ENCODE peak calls at places on chromosomes 5 and 9, in nine cellular contexts. Q is SK-N-SH, R is GM23248, A is HCT116, D is neural progenitor cell, O is PC-3, T is MM.1S, C is hepatocyte, J is GM23338. K is an unnamed sample. For H3K79me2, the result is how much of the 10 kb centered on the place peaks cover.

GRCh38 chr9:93672622-93673270 is 96.4 kb downstream of the PHF2 start:
- DNase-seq in D (no peak), J (no peak), Q (peak), O (no peak), R (no peak), A (no peak), C (no peak), T (no peak), K (no peak)

GRCh38 chr5:55241756-55242155 is 8.3 kb upstream of the CCNO start:
- DNase-seq in C (peak), A (no peak), Q (no peak), J (peak), D (no peak), O (no peak), R (no peak), T (no peak), K (no peak)

GRCh38 chr9:104958756-104959155 is 30.8 kb upstream of the ABCA1 start:
- DNase-seq in Q (no peak), C (no peak), A (no peak), T (no peak), O (no peak), D (no peak), J (no peak), R (no peak), K (no peak)

GRCh38 chr5:43106290-43106638 is 14.4 kb upstream of the ZNF131 start:
- DNase-seq in A (no peak), O (no peak), T (no peak), R (no peak), Q (no peak), D (no peak), J (no peak), C (no peak), K (no peak)

GRCh38 chr5:13350754-13351153 is 593.7 kb downstream of the DNAH5 start:
- DNase-seq in D (no peak), C (no peak), Q (no peak), T (no peak), R (peak), A (no peak), J (no peak), O (peak), K (no peak)

GRCh38 chr5:1658665-1659064 is 134.9 kb upstream of the LPCAT1 start:
- DNase-seq in O (no peak), T (no peak), Q (peak), A (no peak), D (no peak), C (no peak), R (no peak), J (no peak), K (no peak)

GRCh38 chr5:132024789-132025402 is 13.4 kb upstream of the ACSL6 start:
- DNase-seq in R (peak), J (peak), O (no peak), D (peak), A (no peak), T (no peak), Q (peak), C (no peak), K (no peak)

GRCh38 chr9:115220339-115221009 is 102.5 kb upstream of the TNC start:
- DNase-seq in O (no peak), J (no peak), R (no peak), D (peak), C (no peak), Q (no peak), A (no peak), T (no peak), K (no peak)

GRCh38 chr9:82101475-82101874 is 112.9 kb downstream of the SPATA31D1 start:
- DNase-seq in O (peak), R (no peak), A (peak), Q (no peak), C (no peak), J (peak), T (peak), D (peak), K (peak)

GRCh38 chr9:5453673-5454072 is 3.3 kb downstream of the CD274 start:
- DNase-seq in C (no peak), R (peak), T (no peak), Q (no peak), O (no peak), A (no peak), D (no peak), J (no peak), K (no peak)

GRCh38 chr5:10364186-10364689 is 10.7 kb downstream of the MARCHF6 start:
- DNase-seq in R (no peak), J (peak), C (no peak), Q (no peak), D (no peak), T (peak), A (no peak), O (peak), K (peak)

GRCh38 chr9:85043248-85043647 is 373.7 kb downstream of the NTRK2 start:
- DNase-seq in O (no peak), Q (no peak), D (no peak), A (no peak), C (no peak), J (no peak), R (no peak), T (no peak), K (no peak)

GRCh38 chr9:89874351-89875321 is 269.8 kb downstream of the GADD45G start:
- DNase-seq in T (no peak), J (no peak), O (no peak), R (no peak), D (peak), Q (peak), A (no peak), C (no peak), K (no peak)

GRCh38 chr9:34501889-34502425 is 20.8 kb downstream of the ENHO start:
- DNase-seq in T (no peak), O (peak), J (peak), C (peak), Q (no peak), A (no peak), D (peak), R (peak), K (no peak)

GRCh38 chr9:112443200-112443599 is 43.4 kb upstream of the KIAA1958 start:
- DNase-seq in R (peak), J (peak), C (no peak), A (no peak), O (peak), Q (no peak), D (peak), T (peak), K (peak)

GRCh38 chr9:82327641-82328040 is 339.1 kb downstream of the SPATA31D1 start:
- DNase-seq in Q (no peak), O (no peak), D (no peak), C (no peak), J (no peak), A (no peak), R (no peak), T (no peak), K (no peak)

GRCh38 chr5:20555034-20555433 is 567.0 kb upstream of the CDH18 start:
- DNase-seq in O (peak), R (no peak), J (peak), D (no peak), C (no peak), T (no peak), A (no peak), Q (no peak), K (no peak)

GRCh38 chr9:101738566-101739183 is at the start of gene GRIN3A:
- DNase-seq in O (no peak), D (peak), A (no peak), C (peak), J (peak), T (no peak), Q (peak), R (peak), K (no peak)

GRCh38 chr5:10355071-10355889 is 1.8 kb downstream of the MARCHF6 start:
- DNase-seq in A (no peak), D (no peak), O (peak), R (peak), J (no peak), Q (no peak), T (peak), C (no peak), K (peak)

GRCh38 chr5:2278825-2279224 is 396.1 kb upstream of the IRX4 start:
- DNase-seq in O (no peak), T (no peak), J (no peak), R (no peak), A (no peak), C (no peak), D (no peak), Q (no peak), K (no peak)

GRCh38 chr5:82096249-82096648 is 124.4 kb downstream of the ATG10 start:
- DNase-seq in C (no peak), Q (no peak), A (no peak), R (no peak), T (no peak), D (no peak), O (no peak), J (no peak), K (no peak)

GRCh38 chr9:33458444-33458843 is 11.1 kb upstream of the AQP3 start:
- DNase-seq in D (no peak), Q (no peak), R (no peak), J (no peak), C (peak), A (peak), T (peak), O (peak), K (peak)

GRCh38 chr5:67395790-67396418 is 199.3 kb upstream of the CD180 start:
- DNase-seq in D (no peak), R (no peak), O (no peak), A (no peak), Q (no peak), J (peak), T (no peak), C (no peak), K (no peak)

GRCh38 chr5:113336975-113337374 is 97.8 kb downstream of the TSSK1B start:
- DNase-seq in R (peak), D (peak), C (peak), O (peak), Q (peak), A (peak), J (peak), T (peak), K (peak)

GRCh38 chr9:19028835-19029451 is 4.1 kb downstream of the SAXO1 start:
- DNase-seq in O (peak), D (peak), Q (peak), A (peak), J (peak), R (peak), C (peak), T (peak), K (peak)

GRCh38 chr5:125412051-125412560 is 665.7 kb upstream of the ZNF608 start:
- DNase-seq in C (peak), J (peak), T (peak), R (peak), D (peak), A (no peak), O (peak), Q (no peak), K (peak)

GRCh38 chr5:18024542-18024941 is 390.3 kb downstream of the TAF11L14 start:
- DNase-seq in J (peak), R (no peak), D (no peak), A (no peak), Q (no peak), O (no peak), C (no peak), T (no peak), K (no peak)

GRCh38 chr9:19446361-19446861 is 37.6 kb downstream of the ACER2 start:
- DNase-seq in J (peak), T (no peak), Q (no peak), C (no peak), A (no peak), D (peak), O (no peak), R (no peak), K (no peak)

GRCh38 chr5:54624671-54625583 is 107.4 kb downstream of the SNX18 start:
- DNase-seq in C (no peak), Q (no peak), T (no peak), R (peak), J (no peak), O (no peak), A (no peak), D (no peak), K (no peak)

GRCh38 chr5:137997726-137998213 is 35.1 kb downstream of the FAM13B start:
- DNase-seq in J (no peak), Q (no peak), O (peak), C (no peak), D (no peak), R (peak), T (peak), A (no peak), K (peak)

GRCh38 chr5:39420482-39421145 is 4.2 kb downstream of the DAB2 start:
- DNase-seq in O (peak), C (peak), J (no peak), A (no peak), Q (no peak), T (no peak), R (peak), D (peak), K (no peak)

GRCh38 chr5:39422036-39422606 is 2.7 kb downstream of the DAB2 start:
- DNase-seq in A (no peak), Q (no peak), D (no peak), J (no peak), T (no peak), O (peak), R (no peak), C (no peak), K (no peak)

GRCh38 chr5:39424751-39425524 is at the start of gene DAB2:
- DNase-seq in A (peak), Q (peak), O (peak), D (peak), C (peak), T (peak), J (peak), R (peak), K (no peak)

GRCh38 chr5:39422886-39423285 is 1.9 kb downstream of the DAB2 start:
- DNase-seq in A (no peak), Q (no peak), D (no peak), O (no peak), C (no peak), J (no peak), R (no peak), T (no peak), K (no peak)

GRCh38 chr5:39423331-39423751 is 1.4 kb downstream of the DAB2 start:
- DNase-seq in C (no peak), J (peak), T (no peak), O (peak), A (no peak), R (peak), Q (no peak), D (peak), K (no peak)
- H3K27ac ChIP-seq in C (peak), J (no peak), T (no peak), O (no peak), A (no peak), R (peak), Q (peak), D (no peak), K (no peak)

DNA sequence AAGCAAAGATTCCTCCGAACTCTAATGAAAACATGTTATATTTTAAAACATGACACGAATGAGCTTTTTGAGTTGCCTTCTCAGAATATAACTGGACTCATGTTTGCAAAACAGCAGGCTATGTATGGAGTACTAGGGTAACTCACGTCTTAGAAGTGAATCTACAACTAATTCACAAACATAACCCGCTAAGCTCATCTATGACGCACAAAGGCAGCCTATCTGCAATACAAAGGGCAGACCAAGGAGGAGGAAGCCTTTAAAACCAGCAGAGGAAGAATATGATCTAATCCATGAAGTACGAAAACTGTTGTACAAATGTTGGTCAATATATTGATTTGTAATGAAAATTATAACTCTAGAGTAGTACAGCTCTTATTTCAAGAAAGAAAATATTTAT is 67.0 kb downstream of the CETN3 start:
- DNase-seq in O (no peak), A (no peak), T (no peak), J (no peak), D (no peak), C (no peak), Q (no peak), R (no peak), K (no peak)
- TF ChIP-seq EZH2phosphoT487 in O (no peak), A (no peak), T (no peak), J (no peak), D (no peak), C (no peak), Q (no peak), R (no peak), K (no peak)

GRCh38 chr5:177344891-177345290 is 6.6 kb downstream of the LMAN2 start:
- DNase-seq in R (no peak), T (no peak), C (no peak), D (no peak), Q (no peak), A (no peak), J (no peak), O (no peak), K (no peak)
- H3K79me2 ChIP-seq in R (half or more), T (half or more), C (half or more), D (half or more), Q (half or more), A (half or more), J (half or more), O (half or more), K (half or more)

DNA sequence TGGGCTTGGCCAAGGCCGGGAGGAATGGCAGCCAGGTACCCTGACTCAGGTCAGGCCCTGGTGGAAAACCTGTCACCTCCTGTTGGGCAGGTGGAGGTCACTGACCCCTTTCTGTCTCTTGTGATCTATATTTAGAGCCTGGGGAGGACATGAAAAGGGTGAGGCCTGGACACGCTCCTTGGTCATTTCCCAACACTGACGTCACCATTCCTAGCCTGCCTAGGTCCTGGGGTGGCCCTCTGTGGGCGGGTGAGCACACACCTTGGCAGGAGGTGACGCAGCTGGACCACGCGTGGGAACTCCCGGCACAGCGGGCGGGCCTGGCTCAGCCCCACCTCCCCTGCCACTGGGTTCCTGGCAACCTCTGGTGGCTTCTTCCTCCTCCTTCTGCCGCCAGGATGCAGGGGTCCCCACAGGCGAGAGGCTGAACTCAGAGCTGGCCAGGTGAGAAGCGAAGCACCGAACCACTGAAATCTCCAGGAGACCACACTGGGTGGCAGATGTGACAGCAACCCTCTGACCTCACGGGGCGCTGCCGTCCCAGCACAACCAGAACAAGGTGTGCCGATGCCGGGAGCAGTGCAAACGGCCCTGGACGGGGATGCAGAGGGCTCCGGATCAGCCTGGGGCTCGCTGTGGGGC is 6.4 kb upstream of the RALGDS start:
- DNase-seq in T (no peak), O (no peak), C (no peak), Q (no peak), J (no peak), D (no peak), A (peak), R (peak), K (no peak)
- H3K27ac ChIP-seq in T (no peak), O (no peak), C (no peak), Q (no peak), J (no peak), D (no peak), A (no peak), R (no peak), K (no peak)

DNA sequence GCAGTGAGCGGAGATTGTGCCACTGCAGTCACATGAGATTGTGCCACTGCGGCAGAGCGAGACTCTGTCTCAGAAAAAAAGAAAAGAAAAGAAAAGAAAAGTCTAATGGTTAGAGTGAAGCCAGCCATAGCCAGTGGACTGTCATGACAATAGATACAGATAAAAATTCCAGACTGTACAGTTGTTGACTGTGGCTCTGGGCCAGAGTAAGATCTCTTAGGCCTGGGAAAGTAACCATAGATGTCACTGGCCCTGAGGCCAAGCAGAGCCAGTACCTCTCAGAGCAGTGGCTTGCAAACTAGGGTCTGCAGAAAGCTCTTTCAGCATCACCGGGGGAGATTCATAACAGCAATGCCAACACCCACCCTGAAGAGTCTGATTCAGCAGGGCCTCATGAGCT is 44.1 kb upstream of the SUB1 start:
- DNase-seq in T (no peak), D (no peak), O (no peak), R (no peak), Q (peak), A (no peak), C (no peak), J (no peak), K (no peak)
- TF ChIP-seq EZH2phosphoT487 in T (no peak), D (no peak), O (no peak), R (no peak), Q (no peak), A (no peak), C (no peak), J (no peak), K (no peak)

DNA sequence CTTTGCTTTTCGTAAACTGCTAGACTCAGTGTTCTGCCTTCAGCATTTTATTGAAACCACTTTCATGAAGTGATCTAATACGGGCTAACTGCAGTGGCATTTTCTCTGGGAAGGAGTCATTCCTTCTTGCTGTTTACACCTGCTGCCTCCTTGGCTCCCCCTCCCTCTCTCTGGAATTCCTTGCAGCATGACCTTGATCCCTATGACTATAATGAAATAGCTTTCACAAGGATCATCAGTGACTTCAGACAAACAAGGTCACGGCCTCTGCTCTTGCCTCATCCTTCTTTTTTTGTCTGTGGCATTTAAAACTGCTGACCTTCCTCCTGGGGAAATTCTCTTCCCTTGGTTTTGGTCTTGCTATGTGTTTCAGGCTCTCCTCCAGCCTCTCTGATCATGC is 90.2 kb downstream of the ZNF462 start:
- DNase-seq in A (no peak), O (peak), J (peak), T (no peak), Q (no peak), R (peak), C (no peak), D (no peak), K (no peak)
- H3K79me2 ChIP-seq in A (under half), O (under half), J (half or more), T (under half), Q (under half), R (under half), C (under half), D (under half), K (under half)

GRCh38 chr5:151771259-151772028 is at the start of gene G3BP1:
- DNase-seq in T (peak), D (peak), C (peak), O (peak), A (peak), Q (peak), J (peak), R (peak), K (peak)

GRCh38 chr5:151772868-151773561 is 1.3 kb downstream of the G3BP1 start:
- DNase-seq in C (peak), R (peak), A (no peak), J (no peak), O (peak), T (no peak), D (no peak), Q (no peak), K (no peak)

GRCh38 chr5:151772029-151772867 is 494 bp downstream of the G3BP1 start:
- DNase-seq in O (no peak), Q (peak), J (peak), T (peak), R (peak), D (peak), A (no peak), C (peak), K (peak)

GRCh38 chr5:151773979-151774378 is 2.2 kb downstream of the G3BP1 start:
- DNase-seq in A (no peak), Q (no peak), R (peak), D (no peak), J (no peak), T (no peak), C (no peak), O (peak), K (no peak)

GRCh38 chr5:151770383-151771258 is 1.1 kb upstream of the G3BP1 start:
- DNase-seq in A (no peak), J (peak), T (peak), D (peak), R (peak), O (no peak), C (peak), Q (peak), K (peak)
- H3K27ac ChIP-seq in A (peak), J (peak), T (peak), D (peak), R (peak), O (peak), C (peak), Q (peak), K (peak)

K was measured in OCI-LY7.